ENCODE peak calls at places on chromosomes 7 and 10, in seven cellular contexts. L is osteoblast, Y is body of pancreas, G is fibroblast of pulmonary artery, J is GM23248, R is small intestine, A is K562. H is an unnamed sample.
A peak's percentile ranks its signal among the peaks of the same experiment; 100 is the strongest.

GRCh38 chr10:94803307-94803706 is 40.8 kb downstream of the CYP2C19 start:
- DNase-seq in G (no peak), A (no peak), R (no peak), J (no peak), Y (no peak), L (no peak), H (no peak)

GRCh38 chr7:148773344-148773743 is 74.6 kb downstream of the CUL1 start:
- DNase-seq in G (no peak), L (no peak), R (peak; percentile 38), A (no peak), J (no peak), Y (no peak), H (no peak)

GRCh38 chr7:47039089-47039648 is 542.7 kb downstream of the TNS3 start:
- DNase-seq in R (no peak), J (no peak), A (no peak), L (no peak), Y (no peak), G (no peak), H (no peak)

GRCh38 chr7:16651391-16652254 is 5.6 kb downstream of the BZW2 start:
- DNase-seq in Y (no peak), J (no peak), G (no peak), L (no peak), R (no peak), A (no peak), H (peak; percentile 46)

GRCh38 chr7:82631998-82632397 is 188.4 kb upstream of the CACNA2D1 start:
- DNase-seq in A (no peak), J (peak; percentile 69), L (peak; percentile 86), R (no peak), G (peak; percentile 34), Y (no peak), H (peak; percentile 41)

GRCh38 chr10:29113251-29113945 is 175.5 kb upstream of the LYZL1 start:
- DNase-seq in Y (no peak), L (no peak), G (no peak), A (no peak), J (no peak), R (no peak), H (peak; percentile 11)

GRCh38 chr7:105218215-105218614 is 170.5 kb downstream of the SRPK2 start:
- DNase-seq in R (peak; percentile 21), L (no peak), G (no peak), A (no peak), Y (no peak), J (peak; percentile 12), H (no peak)

GRCh38 chr10:63583909-63584747 is 62.9 kb downstream of the REEP3 start:
- DNase-seq in J (no peak), A (no peak), L (no peak), R (no peak), Y (no peak), G (no peak), H (peak; percentile 9)

GRCh38 chr10:103666109-103666508 is 172.6 kb downstream of the NEURL1 start:
- DNase-seq in Y (no peak), A (peak; percentile 57), J (peak; percentile 76), G (peak; percentile 60), R (no peak), L (peak; percentile 96), H (peak; percentile 60)

GRCh38 chr10:60377955-60378354 is 11.7 kb downstream of the ANK3 start:
- DNase-seq in G (peak; percentile 17), L (peak; percentile 53), Y (no peak), J (peak; percentile 74), A (no peak), R (peak; percentile 17), H (peak; percentile 50)

GRCh38 chr7:69676247-69676646 is 78.0 kb downstream of the AUTS2 start:
- DNase-seq in L (no peak), Y (no peak), R (no peak), G (no peak), A (no peak), J (no peak), H (no peak)

GRCh38 chr7:69674701-69675182 is 76.5 kb downstream of the AUTS2 start:
- DNase-seq in G (no peak), A (no peak), R (peak; percentile 28), L (no peak), J (no peak), Y (no peak), H (no peak)

GRCh38 chr7:69677054-69677847 is 79.0 kb downstream of the AUTS2 start:
- DNase-seq in R (no peak), G (no peak), Y (no peak), J (no peak), L (no peak), A (no peak), H (no peak)

GRCh38 chr7:69678794-69679103 is 80.5 kb downstream of the AUTS2 start:
- DNase-seq in L (no peak), Y (no peak), A (no peak), J (no peak), G (no peak), R (no peak), H (no peak)

DNA sequence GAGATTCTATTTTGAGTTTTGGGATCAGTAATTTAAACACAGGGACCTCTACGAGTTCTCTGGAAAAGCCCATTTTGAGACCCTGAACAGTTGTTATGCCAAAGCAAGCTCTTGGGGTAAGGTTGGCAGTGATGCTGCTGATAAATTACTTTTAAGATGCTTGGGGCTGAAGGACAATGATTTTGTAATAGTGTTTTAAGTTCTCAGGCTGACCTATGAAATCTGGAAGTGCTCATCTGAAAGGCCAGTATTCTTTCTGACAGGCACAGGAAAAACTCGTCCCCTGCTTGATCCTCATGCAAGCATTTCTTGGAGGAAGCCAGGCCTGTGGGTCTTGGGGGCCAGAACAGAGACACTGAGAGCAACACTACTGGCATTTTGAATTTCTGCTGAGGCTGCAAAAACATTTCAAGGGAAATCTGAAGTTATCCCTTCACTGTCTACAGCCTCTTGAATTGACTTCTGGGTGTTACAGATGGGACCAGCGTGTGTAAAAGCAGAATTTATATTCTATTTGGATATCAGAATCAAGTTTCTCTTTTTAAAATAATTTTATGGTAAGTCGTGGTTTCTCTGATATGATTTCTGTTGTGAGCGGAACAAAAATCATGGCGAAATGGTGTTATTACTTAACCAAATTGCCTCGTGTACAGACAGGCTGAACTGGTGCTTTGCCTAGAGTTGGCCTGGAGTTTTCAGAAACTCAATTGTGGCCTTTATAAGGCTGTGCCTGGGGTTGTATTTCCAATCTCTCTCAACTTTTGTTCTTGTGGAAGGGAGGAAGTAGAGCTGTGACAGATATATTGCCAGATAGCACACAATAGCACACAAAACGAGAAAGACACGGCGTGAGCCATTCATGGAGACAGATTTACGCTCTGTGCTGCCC is 79.9 kb downstream of the AUTS2 start:
- DNase-seq in G (no peak), Y (no peak), J (no peak), R (no peak), L (no peak), A (no peak), H (no peak)
- H3K4me3 ChIP-seq in G (no peak overlapping the region), Y (no peak overlapping the region), J (no peak overlapping the region), R (no peak overlapping the region), L (peak overlapping the region; percentile 53), A (no peak overlapping the region), H (no peak overlapping the region)

GRCh38 chr7:149788300-149788851 is 15.0 kb upstream of the ZNF467 start:
- DNase-seq in A (no peak), J (no peak), L (no peak), Y (no peak), R (no peak), G (no peak), H (no peak)

GRCh38 chr7:149790754-149791360 is 17.5 kb upstream of the ZNF467 start:
- DNase-seq in Y (no peak), A (no peak), L (no peak), G (no peak), R (no peak), J (no peak), H (no peak)

GRCh38 chr7:149791411-149792219 is 18.2 kb upstream of the ZNF467 start:
- DNase-seq in L (no peak), Y (no peak), R (no peak), G (no peak), J (no peak), A (no peak), H (no peak)

GRCh38 chr7:149789101-149789500 is 15.7 kb upstream of the ZNF467 start:
- DNase-seq in J (no peak), Y (no peak), A (no peak), G (no peak), L (no peak), R (no peak), H (no peak)

DNA sequence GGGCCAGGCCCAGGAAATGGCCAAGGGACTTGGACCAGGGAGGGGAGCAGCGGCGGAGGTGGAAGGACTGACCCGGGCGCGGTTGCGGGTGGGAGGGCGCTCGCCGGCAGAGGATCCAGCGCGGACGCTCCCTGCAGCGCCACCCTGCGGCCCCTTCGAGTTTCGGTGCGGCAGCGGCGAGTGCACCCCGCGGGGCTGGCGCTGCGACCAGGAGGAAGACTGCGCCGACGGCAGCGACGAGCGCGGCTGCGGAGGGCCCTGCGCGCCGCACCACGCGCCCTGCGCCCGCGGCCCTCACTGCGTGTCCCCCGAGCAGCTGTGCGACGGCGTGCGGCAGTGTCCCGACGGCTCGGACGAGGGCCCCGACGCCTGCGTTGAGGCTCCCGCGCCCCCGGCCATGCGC is 16.8 kb upstream of the ZNF467 start:
- DNase-seq in A (peak; percentile 85), J (peak; percentile 53), G (peak; percentile 35), Y (peak; percentile 46), R (no peak), L (no peak), H (no peak)
- H3K4me3 ChIP-seq in A (no peak overlapping the region), J (no peak overlapping the region), G (no peak overlapping the region), Y (no peak overlapping the region), R (no peak overlapping the region), L (no peak overlapping the region), H (no peak overlapping the region)

GRCh38 chr7:151780626-151781025 is 96.3 kb downstream of the PRKAG2 start:
- DNase-seq in R (no peak), A (no peak), G (no peak), J (no peak), L (no peak), Y (no peak), H (no peak)

GRCh38 chr7:151784843-151785680 is 91.9 kb downstream of the PRKAG2 start:
- DNase-seq in J (no peak), R (no peak), G (no peak), A (no peak), Y (no peak), L (peak; percentile 47), H (no peak)

GRCh38 chr7:151781161-151781845 is 95.6 kb downstream of the PRKAG2 start:
- DNase-seq in A (no peak), L (no peak), R (no peak), G (no peak), J (no peak), Y (no peak), H (no peak)

GRCh38 chr7:151783958-151784575 is 92.8 kb downstream of the PRKAG2 start:
- DNase-seq in R (no peak), A (no peak), J (no peak), G (no peak), Y (no peak), L (no peak), H (no peak)

GRCh38 chr7:151782598-151783448 is 94.1 kb downstream of the PRKAG2 start:
- DNase-seq in J (peak; percentile 77), A (peak; percentile 81), R (peak; percentile 58), Y (peak; percentile 64), L (peak; percentile 98), G (peak; percentile 39), H (peak; percentile 37)
- H3K4me3 ChIP-seq in J (peak overlapping the region; percentile 54), A (no peak overlapping the region), R (no peak overlapping the region), Y (no peak overlapping the region), L (peak overlapping the region; percentile 55), G (peak overlapping the region; percentile 34), H (peak overlapping the region; percentile 50)

DNA sequence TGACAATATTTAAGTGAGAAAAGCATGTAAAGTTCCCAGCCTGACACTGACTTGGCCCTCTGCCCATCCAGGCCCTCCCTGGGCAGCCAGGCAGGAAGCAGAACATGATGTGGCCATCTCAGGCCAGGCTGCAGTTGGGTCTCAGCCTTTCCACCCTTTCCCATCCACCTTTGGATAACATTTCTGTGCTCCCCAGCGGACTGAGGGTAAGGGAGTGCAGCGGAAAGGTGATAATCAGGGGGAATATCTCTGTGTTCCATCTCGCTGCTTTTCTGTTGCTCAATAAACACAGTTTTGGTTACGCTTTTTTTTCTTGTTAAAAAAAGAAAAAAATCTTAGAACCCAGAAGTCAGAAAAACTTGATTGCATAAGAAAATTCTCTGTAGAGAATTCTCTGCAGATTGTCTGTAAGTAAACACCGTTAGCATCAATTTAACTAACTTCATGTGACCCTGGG is 37.2 kb upstream of the TARP start:
- DNase-seq in R (no peak), Y (no peak), J (no peak), G (peak; percentile 58), A (peak; percentile 30), L (no peak), H (no peak)
- H3K4me3 ChIP-seq in R (no peak overlapping the region), Y (no peak overlapping the region), J (peak overlapping the region; percentile 69), G (no peak overlapping the region), A (peak overlapping the region; percentile 58), L (peak overlapping the region; percentile 66), H (no peak overlapping the region)